ENCODE peak calls at places on chromosomes 16 and 17, in ten cellular contexts. Q is OCI-M1; E is fibroblast of villous mesenchyme; V is BE2C; L is NCI-H774; Z is GM12865; T is retina; G is stimulated activated CD4-positive, alpha-beta T cell treated with anti-CD3 and anti-CD28 coated beads, Interleukin-1b, Interleukin-23, amount 100 ng/mL, for 24 hours; R is adipocyte; N is activated naive CD4-positive, alpha-beta T cell. B is an unnamed sample.

GRCh38 chr16:56950881-56951771 is 10.6 kb upstream of the CETP start:
- DNase-seq in N (no peak), G (peak), Q (peak), T (peak), E (peak), R (peak), Z (peak), L (no peak), V (peak), B (peak)

GRCh38 chr16:79403534-79403933 is 197.0 kb downstream of the MAF start:
- DNase-seq in R (no peak), N (no peak), E (no peak), V (no peak), Z (no peak), T (no peak), G (no peak), L (no peak), Q (no peak), B (no peak)

GRCh38 chr17:80498920-80499410 is 22.6 kb upstream of the NPTX1 start:
- DNase-seq in R (no peak), E (no peak), G (no peak), T (no peak), N (no peak), L (no peak), Q (no peak), V (no peak), Z (no peak), B (no peak)

GRCh38 chr17:81487487-81488275 is 24.9 kb downstream of the ACTG1 start:
- DNase-seq in V (peak), T (peak), R (peak), G (peak), L (peak), N (peak), Q (no peak), Z (peak), E (peak), B (peak)

GRCh38 chr16:58582133-58582532 is 47.5 kb downstream of the CNOT1 start:
- DNase-seq in T (no peak), G (no peak), N (no peak), E (no peak), L (no peak), Q (no peak), V (no peak), R (no peak), Z (no peak), B (no peak)

GRCh38 chr16:66970775-66971725 is 10.0 kb downstream of the CES3 start:
- DNase-seq in Q (no peak), L (no peak), E (no peak), V (no peak), G (no peak), T (no peak), Z (no peak), N (no peak), R (no peak), B (peak)

GRCh38 chr17:72152392-72152727 is 31.5 kb downstream of the SOX9 start:
- DNase-seq in V (no peak), E (peak), Z (no peak), L (no peak), N (no peak), T (no peak), Q (no peak), R (peak), G (no peak), B (no peak)

GRCh38 chr16:87149051-87149450 is 168.1 kb downstream of the C16orf95 start:
- DNase-seq in Z (no peak), N (no peak), Q (no peak), G (no peak), T (no peak), R (peak), E (no peak), L (no peak), V (no peak), B (no peak)

GRCh38 chr16:24645739-24646645 is 83.5 kb upstream of the TNRC6A start:
- DNase-seq in R (peak), N (no peak), Z (no peak), T (no peak), L (no peak), G (no peak), V (no peak), E (peak), Q (no peak), B (peak)

GRCh38 chr17:21379080-21379711 is 3.0 kb downstream of the KCNJ12 start:
- DNase-seq in Z (no peak), T (no peak), Q (no peak), N (no peak), R (no peak), V (no peak), L (peak), G (no peak), E (no peak), B (no peak)

GRCh38 chr16:58127033-58127556 is 2.1 kb downstream of the CFAP20 start:
- DNase-seq in Q (peak), V (no peak), E (peak), N (no peak), G (no peak), L (peak), Z (peak), R (peak), T (no peak), B (peak)

GRCh38 chr17:32310927-32311568 is 30.9 kb downstream of the C17orf75 start:
- DNase-seq in L (no peak), T (peak), Q (no peak), E (no peak), R (no peak), G (no peak), V (peak), N (no peak), Z (no peak), B (no peak)

GRCh38 chr17:258045-258734 is 76.7 kb upstream of the DOC2B start:
- DNase-seq in R (no peak), V (no peak), T (no peak), Z (no peak), N (no peak), E (no peak), Q (no peak), L (no peak), G (no peak), B (no peak)

GRCh38 chr17:57033296-57033695 is 51.8 kb upstream of the AKAP1 start:
- DNase-seq in G (no peak), L (peak), Z (no peak), N (no peak), Q (no peak), T (no peak), E (no peak), V (no peak), R (peak), B (no peak)

GRCh38 chr17:35849469-35850348 is 19.0 kb downstream of the HEATR9 start:
- DNase-seq in N (no peak), Z (peak), G (peak), L (peak), V (peak), R (peak), E (peak), Q (peak), T (peak), B (peak)

GRCh38 chr17:64614266-64615011 is 47.7 kb downstream of the SMURF2 start:
- DNase-seq in N (no peak), V (no peak), Z (no peak), R (peak), L (no peak), E (no peak), G (no peak), T (no peak), Q (no peak), B (no peak)

GRCh38 chr17:75531724-75532090 is 6.2 kb downstream of the LLGL2 start:
- DNase-seq in Z (no peak), T (no peak), V (no peak), G (no peak), L (no peak), N (no peak), E (no peak), Q (no peak), R (no peak), B (no peak)

GRCh38 chr16:55294947-55295346 is 29.1 kb upstream of the IRX6 start:
- DNase-seq in T (peak), Q (no peak), L (no peak), R (peak), E (no peak), G (no peak), Z (no peak), V (peak), N (no peak), B (no peak)

GRCh38 chr16:77467929-77468328 is 33.1 kb upstream of the ADAMTS18 start:
- DNase-seq in N (no peak), E (no peak), Z (no peak), T (peak), Q (no peak), V (no peak), L (no peak), G (no peak), R (no peak), B (no peak)

GRCh38 chr16:72001180-72001890 is 1.1 kb upstream of the PKD1L3 start:
- DNase-seq in Z (no peak), E (no peak), V (no peak), T (no peak), G (no peak), N (no peak), R (no peak), L (peak), Q (no peak), B (no peak)

GRCh38 chr17:27651411-27652345 is 20.7 kb downstream of the LGALS9 start:
- DNase-seq in G (peak), L (peak), T (peak), E (peak), Z (peak), R (peak), V (peak), Q (peak), N (peak), B (peak)

GRCh38 chr16:89143201-89143741 is 28.3 kb upstream of the CDH15 start:
- DNase-seq in Z (no peak), Q (no peak), R (no peak), E (no peak), T (no peak), L (no peak), G (no peak), N (no peak), V (no peak), B (no peak)

GRCh38 chr16:85138825-85139627 is 26.8 kb upstream of the CIBAR2 start:
- DNase-seq in E (no peak), Z (no peak), R (no peak), N (no peak), T (no peak), V (no peak), L (peak), Q (no peak), G (no peak), B (no peak)

GRCh38 chr17:54749157-54749556 is 151.5 kb upstream of the TOM1L1 start:
- DNase-seq in V (peak), G (no peak), L (no peak), Z (no peak), Q (peak), N (no peak), T (no peak), R (no peak), E (no peak), B (no peak)

GRCh38 chr17:5209396-5209795 is 17.7 kb upstream of the ZNF594 start:
- DNase-seq in L (no peak), T (no peak), E (no peak), R (no peak), G (no peak), V (no peak), Z (no peak), Q (no peak), N (no peak), B (peak)

GRCh38 chr17:73689596-73690275 is 45.5 kb upstream of the SDK2 start:
- DNase-seq in R (no peak), Q (no peak), G (no peak), V (no peak), L (no peak), Z (no peak), T (no peak), E (no peak), N (no peak), B (no peak)

GRCh38 chr16:8929086-8929748 is 34.5 kb downstream of the USP7 start:
- DNase-seq in Z (peak), Q (no peak), L (no peak), N (no peak), R (no peak), E (no peak), T (no peak), V (peak), G (no peak), B (no peak)

GRCh38 chr17:34412965-34413441 is 50.0 kb upstream of the CCL1 start:
- DNase-seq in E (peak), Q (peak), N (no peak), T (no peak), Z (no peak), R (peak), V (no peak), G (no peak), L (no peak), B (no peak)

GRCh38 chr17:78784397-78784751 is 2.3 kb upstream of the CYTH1 start:
- DNase-seq in L (no peak), R (no peak), N (no peak), Q (no peak), G (no peak), V (no peak), E (no peak), Z (no peak), T (no peak), B (no peak)

GRCh38 chr16:27724491-27724878 is 174.5 kb downstream of the KATNIP start:
- DNase-seq in G (no peak), E (peak), Z (no peak), N (no peak), Q (no peak), R (no peak), V (no peak), T (no peak), L (no peak), B (no peak)

GRCh38 chr17:33778505-33779398 is 476.3 kb upstream of the CCL2 start:
- DNase-seq in E (peak), G (peak), Q (peak), R (peak), L (peak), N (no peak), T (peak), V (peak), Z (peak), B (peak)

B was measured in mesenchymal stem cell.